ENCODE peak calls at places on chromosome 9, in seven cellular contexts. L is CD8-positive, alpha-beta T cell; C is A549; O is stomach; X is right atrium auricular region; Y is naive thymus-derived CD4-positive, alpha-beta T cell; D is cardiac muscle cell. I is an unnamed sample.

GRCh38 chr9:134796882-134797281 is 83.7 kb upstream of the FCN2 start:
- DNase-seq in L (no peak), C (no peak), O (no peak), X (no peak), Y (no peak), D (no peak), I (no peak)

GRCh38 chr9:6819112-6819511 is 61.3 kb downstream of the KDM4C start:
- DNase-seq in L (no peak), C (no peak), O (no peak), X (no peak), Y (no peak), D (no peak), I (no peak)

GRCh38 chr9:95498641-95499040 is 18.1 kb downstream of the PTCH1 start:
- DNase-seq in L (no peak), C (no peak), O (no peak), X (no peak), Y (no peak), D (no peak), I (no peak)

GRCh38 chr9:32403567-32403966 is 19.1 kb downstream of the ACO1 start:
- DNase-seq in L (no peak), C (no peak), O (no peak), X (no peak), Y (no peak), D (no peak), I (no peak)

GRCh38 chr9:21710792-21711191 is 91.6 kb upstream of the MTAP start:
- DNase-seq in L (no peak), C (no peak), O (no peak), X (no peak), Y (no peak), D (no peak), I (no peak)

GRCh38 chr9:81289622-81290021 is 399.7 kb downstream of the TLE1 start:
- DNase-seq in L (no peak), C (no peak), O (no peak), X (no peak), Y (no peak), D (no peak), I (no peak)

GRCh38 chr9:20649381-20649780 is 27.1 kb upstream of the MLLT3 start:
- DNase-seq in L (no peak), C (no peak), O (no peak), X (no peak), Y (no peak), D (peak; percentile 17), I (no peak)

GRCh38 chr9:4788703-4789102 is 4.0 kb upstream of the RCL1 start:
- DNase-seq in L (no peak), C (no peak), O (no peak), X (no peak), Y (no peak), D (no peak), I (no peak)

GRCh38 chr9:113520109-113520642 is 56.6 kb downstream of the RGS3 start:
- DNase-seq in L (peak; percentile 18), C (peak; percentile 89), O (no peak), X (no peak), Y (peak; percentile 21), D (no peak), I (peak; percentile 64)

GRCh38 chr9:127667906-127668305 is 38.9 kb upstream of the CFAP157 start:
- DNase-seq in L (no peak), C (no peak), O (no peak), X (no peak), Y (no peak), D (no peak), I (no peak)

GRCh38 chr9:98555851-98556465 is 152.8 kb downstream of the GABBR2 start:
- DNase-seq in L (no peak), C (no peak), O (no peak), X (peak; percentile 21), Y (no peak), D (no peak), I (no peak)

GRCh38 chr9:88781500-88782391 is 209.5 kb upstream of the S1PR3 start:
- DNase-seq in L (no peak), C (peak; percentile 48), O (no peak), X (peak; percentile 78), Y (no peak), D (peak; percentile 96), I (no peak)

GRCh38 chr9:132768932-132769894 is 98.9 kb downstream of the GTF3C4 start:
- DNase-seq in L (peak; percentile 12), C (peak; percentile 56), O (peak; percentile 63), X (peak; percentile 70), Y (peak; percentile 69), D (peak; percentile 82), I (peak; percentile 66)

GRCh38 chr9:132018957-132019405 is 60.7 kb downstream of the MED27 start:
- DNase-seq in L (no peak), C (no peak), O (no peak), X (no peak), Y (no peak), D (peak; percentile 44), I (no peak)

GRCh38 chr9:81976351-81976750 is 12.2 kb upstream of the SPATA31D1 start:
- DNase-seq in L (no peak), C (no peak), O (no peak), X (no peak), Y (no peak), D (no peak), I (no peak)

GRCh38 chr9:18238254-18238653 is 235.7 kb upstream of the ADAMTSL1 start:
- DNase-seq in L (no peak), C (peak; percentile 27), O (no peak), X (no peak), Y (no peak), D (peak; percentile 79), I (no peak)

GRCh38 chr9:116154976-116155699 is 1.5 kb downstream of the PAPPA start:
- DNase-seq in L (no peak), C (peak; percentile 77), O (no peak), X (no peak), Y (no peak), D (peak; percentile 87), I (no peak)

GRCh38 chr9:111414406-111414805 is 69.8 kb downstream of the ECPAS start:
- DNase-seq in L (no peak), C (no peak), O (no peak), X (no peak), Y (no peak), D (no peak), I (no peak)

GRCh38 chr9:101026824-101027223 is 1.7 kb upstream of the PLPPR1 start:
- DNase-seq in L (no peak), C (no peak), O (no peak), X (no peak), Y (no peak), D (peak; percentile 4), I (no peak)

GRCh38 chr9:12640021-12640587 is 53.1 kb upstream of the TYRP1 start:
- DNase-seq in L (no peak), C (peak; percentile 68), O (no peak), X (no peak), Y (no peak), D (peak; percentile 81), I (no peak)

GRCh38 chr9:124685217-124685616 is 85.9 kb downstream of the NR6A1 start:
- DNase-seq in L (no peak), C (no peak), O (no peak), X (no peak), Y (no peak), D (no peak), I (no peak)

GRCh38 chr9:35740243-35740642 is 7.8 kb downstream of the CREB3 start:
- DNase-seq in L (no peak), C (no peak), O (no peak), X (no peak), Y (no peak), D (no peak), I (no peak)
- H3K27ac ChIP-seq in L (no peak overlapping the region), C (no peak overlapping the region), O (no peak overlapping the region), X (no peak overlapping the region), Y (no peak overlapping the region), D (no peak overlapping the region), I (no peak overlapping the region)

GRCh38 chr9:72589684-72590555 is 68.5 kb downstream of the TMC1 start:
- DNase-seq in L (no peak), C (no peak), O (no peak), X (no peak), Y (no peak), D (peak; percentile 35), I (no peak)
- H3K27ac ChIP-seq in L (no peak overlapping the region), C (peak overlapping the region; percentile 82), O (no peak overlapping the region), X (no peak overlapping the region), Y (no peak overlapping the region), D (no peak overlapping the region), I (peak overlapping the region; percentile 83)

GRCh38 chr9:37972346-37972745 is 68.4 kb upstream of the SLC25A51 start:
- DNase-seq in L (no peak), C (no peak), O (no peak), X (no peak), Y (no peak), D (peak; percentile 45), I (no peak)

GRCh38 chr9:37971691-37972090 is 67.8 kb upstream of the SLC25A51 start:
- DNase-seq in L (no peak), C (no peak), O (no peak), X (no peak), Y (no peak), D (no peak), I (no peak)

GRCh38 chr9:37976714-37977477 is 73.0 kb upstream of the SLC25A51 start:
- DNase-seq in L (no peak), C (no peak), O (no peak), X (no peak), Y (no peak), D (peak; percentile 84), I (no peak)

GRCh38 chr9:37975639-37976038 is 71.7 kb upstream of the SLC25A51 start:
- DNase-seq in L (no peak), C (no peak), O (no peak), X (no peak), Y (no peak), D (no peak), I (no peak)

DNA sequence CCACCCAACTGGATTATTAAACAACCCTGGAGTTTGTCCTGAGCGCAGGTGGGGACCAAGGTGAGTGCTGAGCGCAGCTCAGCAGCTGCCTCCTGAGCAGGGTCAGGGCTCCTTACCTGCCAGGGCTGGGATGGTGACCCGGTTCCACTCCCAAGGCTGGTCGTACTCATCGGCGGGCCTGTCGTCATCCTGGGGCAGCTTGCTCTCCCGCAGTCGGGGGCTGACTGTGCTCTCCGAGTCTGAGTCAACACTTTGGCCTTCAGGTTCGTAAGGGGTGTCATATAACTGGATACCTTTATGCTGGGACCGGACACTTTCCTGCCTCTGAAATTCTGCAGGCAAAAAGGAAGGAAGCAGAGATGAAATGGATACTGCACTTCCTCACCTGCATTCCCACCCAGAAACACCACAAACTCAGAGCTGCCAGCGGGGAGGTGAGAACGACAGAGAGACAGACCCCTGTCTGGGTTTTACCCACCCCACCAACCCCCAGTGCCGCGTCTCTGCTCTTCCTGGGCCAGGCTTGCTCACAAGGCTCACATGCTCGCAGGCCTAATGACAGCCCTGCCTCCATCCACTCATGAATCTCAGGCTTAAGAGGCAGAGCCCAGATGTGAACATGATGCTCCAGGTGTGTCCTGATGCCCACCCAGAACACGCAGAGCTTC is 70.7 kb upstream of the SLC25A51 start:
- DNase-seq in L (no peak), C (no peak), O (no peak), X (no peak), Y (no peak), D (no peak), I (no peak)
- H3K27ac ChIP-seq in L (no peak overlapping the region), C (peak overlapping the region; percentile 68), O (no peak overlapping the region), X (no peak overlapping the region), Y (no peak overlapping the region), D (no peak overlapping the region), I (no peak overlapping the region)

GRCh38 chr9:130446111-130446861 is 1.5 kb downstream of the ASS1 start:
- DNase-seq in L (no peak), C (no peak), O (peak; percentile 62), X (peak; percentile 85), Y (no peak), D (peak; percentile 99), I (peak; percentile 71)
- H3K27ac ChIP-seq in L (no peak overlapping the region), C (peak overlapping the region; percentile 85), O (peak overlapping the region; percentile 92), X (peak overlapping the region; percentile 86), Y (no peak overlapping the region), D (peak overlapping the region; percentile 71), I (peak overlapping the region; percentile 85)